ENCODE peak calls at places on chromosomes 16 and 17, in six cellular contexts. A, Q, E, O, P and N are unnamed samples.

GRCh38 chr16:56198755-56199114 is 7.4 kb downstream of the GNAO1 start:
- DNase-seq in A (no peak), Q (no peak), E (no peak), O (no peak), P (no peak), N (no peak)

GRCh38 chr17:50209472-50210248 is 8.2 kb upstream of the COL1A1 start:
- DNase-seq in A (no peak), Q (peak; percentile 100), E (no peak), O (peak; percentile 89), P (peak; percentile 57), N (no peak)

GRCh38 chr17:82702161-82702932 is 3.8 kb upstream of the RAB40B start:
- DNase-seq in A (no peak), Q (no peak), E (no peak), O (no peak), P (no peak), N (no peak)

GRCh38 chr17:76909971-76910760 is 42.0 kb downstream of the MGAT5B start:
- DNase-seq in A (peak; percentile 49), Q (peak; percentile 33), E (no peak), O (peak; percentile 41), P (peak; percentile 50), N (peak; percentile 6)

GRCh38 chr17:14334261-14334860 is 33.5 kb downstream of the HS3ST3B1 start:
- DNase-seq in A (no peak), Q (no peak), E (no peak), O (no peak), P (no peak), N (no peak)

GRCh38 chr17:63163158-63163520 is 197.1 kb downstream of the TANC2 start:
- DNase-seq in A (no peak), Q (no peak), E (no peak), O (no peak), P (no peak), N (no peak)

GRCh38 chr16:3388325-3388724 is 12.5 kb downstream of the ZSCAN32 start:
- DNase-seq in A (no peak), Q (no peak), E (no peak), O (no peak), P (no peak), N (no peak)

GRCh38 chr17:76140661-76141211 is 309 bp downstream of the FOXJ1 start:
- DNase-seq in A (no peak), Q (no peak), E (no peak), O (no peak), P (no peak), N (no peak)

GRCh38 chr17:15955793-15956541 is 11.0 kb downstream of the ADORA2B start:
- DNase-seq in A (no peak), Q (no peak), E (no peak), O (no peak), P (no peak), N (no peak)

DNA sequence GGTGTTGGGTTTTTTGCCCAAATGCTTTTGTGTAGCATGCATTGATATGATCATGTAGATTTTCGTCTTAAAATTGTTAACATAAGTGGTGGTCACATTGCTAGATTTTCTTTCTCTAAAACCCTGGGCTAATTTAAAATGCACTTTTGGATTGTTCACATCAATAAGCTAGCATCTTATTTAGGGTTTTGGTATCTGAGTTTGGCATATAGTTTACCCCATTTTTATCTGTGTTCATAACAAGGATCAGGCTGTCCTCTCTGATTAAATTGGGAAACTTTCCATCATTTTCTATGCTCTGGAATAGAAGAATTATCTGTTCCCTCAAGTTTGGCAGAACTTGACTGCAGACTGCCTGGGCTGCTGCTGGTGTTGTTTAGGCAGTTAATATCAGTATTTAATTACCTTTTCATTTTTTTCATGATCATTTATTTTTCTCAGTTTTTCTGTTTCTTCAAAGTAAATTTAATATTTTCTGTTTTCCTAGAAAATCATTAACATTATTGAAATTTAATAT is 1.8 kb downstream of the SPECC1 start:
- DNase-seq in A (no peak), Q (no peak), E (no peak), O (no peak), P (no peak), N (no peak)
- H3K27ac ChIP-seq in A (no peak overlapping the region), Q (no peak overlapping the region), E (no peak overlapping the region), O (no peak overlapping the region), P (no peak overlapping the region), N (no peak overlapping the region)

GRCh38 chr17:78979780-78980623 is at the start of gene LGALS3BP:
- DNase-seq in A (no peak), Q (peak; percentile 82), E (peak; percentile 12), O (no peak), P (peak; percentile 77), N (peak; percentile 2)
- H3K27ac ChIP-seq in A (no peak within 1 kb of the TSS), Q (peak within 1 kb of the TSS; percentile 43), E (no peak within 1 kb of the TSS), O (peak within 1 kb of the TSS; percentile 53), P (peak within 1 kb of the TSS; percentile 86), N (peak within 1 kb of the TSS; percentile 51)

DNA sequence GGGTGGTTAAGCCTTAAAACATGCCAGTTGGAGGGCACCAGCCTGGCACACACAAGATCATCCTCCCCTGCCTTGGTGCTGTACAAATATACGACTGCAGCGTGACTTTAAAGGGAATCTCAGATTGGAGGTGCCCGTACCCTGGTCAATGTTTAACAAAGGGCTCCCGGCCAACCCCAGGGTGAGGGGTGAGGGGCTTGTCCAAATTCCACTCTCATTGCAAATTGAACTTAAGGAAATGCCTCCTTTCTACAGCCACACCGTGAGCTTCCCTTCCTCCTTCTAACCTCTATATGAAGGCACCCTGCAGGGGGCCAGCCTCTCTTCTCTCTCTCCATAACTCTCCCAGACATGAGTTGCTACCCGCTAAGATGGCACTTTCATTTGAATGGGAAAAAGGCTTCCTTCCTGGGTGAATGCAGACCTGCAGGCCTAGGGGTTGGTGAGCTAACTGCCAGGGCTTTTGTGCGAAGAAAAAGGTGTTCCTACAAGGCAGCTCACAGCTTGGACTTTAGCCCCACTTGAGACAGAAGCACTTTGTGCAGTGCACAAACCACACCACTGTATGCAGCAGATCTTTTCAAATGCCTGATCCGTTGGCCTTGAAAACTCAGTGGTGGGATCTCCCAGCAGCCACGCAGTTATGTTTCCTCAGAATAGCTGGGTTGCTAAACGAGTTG is 76.6 kb downstream of the IRF8 start:
- DNase-seq in A (no peak), Q (no peak), E (no peak), O (no peak), P (peak; percentile 43), N (no peak)
- H3K27ac ChIP-seq in A (no peak overlapping the region), Q (no peak overlapping the region), E (no peak overlapping the region), O (no peak overlapping the region), P (peak overlapping the region; percentile 33), N (no peak overlapping the region)

GRCh38 chr16:73113326-73113720 is 65.4 kb upstream of the ZFHX3 start:
- DNase-seq in A (no peak), Q (peak; percentile 61), E (no peak), O (no peak), P (no peak), N (no peak)
- H3K27ac ChIP-seq in A (no peak overlapping the region), Q (no peak overlapping the region), E (no peak overlapping the region), O (no peak overlapping the region), P (no peak overlapping the region), N (no peak overlapping the region)

GRCh38 chr17:4160294-4160859 is 17.4 kb downstream of the CYB5D2 start:
- DNase-seq in A (no peak), Q (no peak), E (no peak), O (no peak), P (no peak), N (no peak)
- H3K27ac ChIP-seq in A (no peak overlapping the region), Q (no peak overlapping the region), E (no peak overlapping the region), O (no peak overlapping the region), P (no peak overlapping the region), N (no peak overlapping the region)

DNA sequence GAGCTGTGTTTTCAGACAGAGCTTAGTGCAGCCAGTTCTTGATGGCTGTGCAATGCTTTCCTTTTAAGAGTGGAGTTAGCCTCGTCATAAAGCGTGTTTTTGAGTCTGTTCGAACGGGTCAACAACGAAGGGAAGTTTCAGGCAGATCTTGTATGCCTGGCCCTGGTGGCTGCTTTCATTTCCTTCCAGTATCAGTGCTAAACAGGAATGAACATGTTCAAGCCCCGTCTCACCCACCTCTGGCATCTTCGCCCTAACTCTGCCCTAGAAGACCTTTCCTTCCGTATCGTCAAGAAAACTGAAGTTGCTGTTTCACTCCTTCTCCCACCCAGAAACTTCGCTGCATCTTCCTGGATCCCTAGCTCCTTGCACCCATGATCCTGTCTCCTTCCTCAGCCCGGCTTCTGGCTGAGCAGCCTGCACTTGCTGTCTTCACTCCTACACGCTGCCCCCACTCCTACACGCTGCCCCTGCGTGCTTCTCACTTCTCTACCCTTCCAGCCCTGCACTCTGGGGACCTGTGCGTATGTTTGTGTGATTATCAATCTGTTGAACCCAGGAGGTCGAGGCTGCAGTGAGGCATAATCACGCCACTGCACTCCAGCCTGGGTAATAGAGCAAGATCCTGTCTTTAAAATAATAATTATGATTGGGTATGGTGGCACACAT is 55.3 kb downstream of the USP10 start:
- DNase-seq in A (no peak), Q (no peak), E (no peak), O (no peak), P (no peak), N (no peak)
- H3K27ac ChIP-seq in A (no peak overlapping the region), Q (peak overlapping the region; percentile 56), E (peak overlapping the region; percentile 28), O (no peak overlapping the region), P (peak overlapping the region; percentile 46), N (peak overlapping the region; percentile 46)

DNA sequence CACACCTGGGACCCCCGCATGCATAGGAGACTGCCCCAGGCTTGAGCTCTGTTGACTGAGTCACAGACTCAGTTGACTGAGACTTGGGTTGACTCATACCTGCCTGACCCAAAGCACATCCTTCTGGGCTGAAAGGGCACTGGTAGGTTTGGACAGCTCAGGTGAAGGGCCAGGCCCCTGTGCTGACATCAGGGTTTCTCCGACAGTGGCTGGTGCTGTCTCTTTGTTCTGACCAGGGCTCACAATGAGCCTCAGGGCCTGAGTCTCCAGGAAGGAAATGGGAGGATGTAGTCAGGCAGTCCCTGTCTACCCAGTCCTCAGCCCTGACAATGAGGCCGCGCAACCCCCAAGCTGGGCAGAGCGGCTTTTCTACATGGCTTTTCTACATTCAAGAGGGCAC is 6.5 kb downstream of the SPNS2 start:
- DNase-seq in A (no peak), Q (no peak), E (no peak), O (no peak), P (no peak), N (no peak)
- H3K27ac ChIP-seq in A (no peak overlapping the region), Q (no peak overlapping the region), E (no peak overlapping the region), O (peak overlapping the region; percentile 53), P (peak overlapping the region; percentile 13), N (no peak overlapping the region)

DNA sequence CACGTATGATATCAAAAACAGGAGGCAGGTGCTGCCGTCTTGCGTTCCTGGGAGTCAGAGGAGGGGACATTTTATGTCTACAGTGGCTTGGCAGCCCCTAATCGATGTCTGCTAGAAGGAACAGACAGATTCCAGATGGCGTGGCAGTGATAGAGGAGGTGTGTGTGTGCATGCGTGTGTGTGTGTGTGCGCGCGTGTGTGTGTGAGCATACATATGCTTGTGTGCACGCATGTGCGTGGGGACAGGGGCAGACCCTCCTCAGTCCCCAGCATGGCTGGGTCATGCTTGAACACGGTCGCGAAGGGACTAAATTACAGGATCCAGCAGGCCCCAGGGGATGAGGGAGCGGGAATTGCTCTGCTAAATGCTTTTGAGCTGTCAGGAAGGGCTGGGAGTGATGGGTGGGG is 44.6 kb downstream of the SREBF1 start:
- DNase-seq in A (no peak), Q (no peak), E (peak; percentile 23), O (no peak), P (no peak), N (no peak)
- H3K27ac ChIP-seq in A (no peak overlapping the region), Q (no peak overlapping the region), E (peak overlapping the region; percentile 66), O (no peak overlapping the region), P (peak overlapping the region; percentile 46), N (peak overlapping the region; percentile 13)